ENCODE peak calls at places on chromosomes 5 and 9, in ten cellular contexts. Z is CD8-positive, alpha-beta memory T cell; D is heart left ventricle; X is IMR-90; O is cardiac muscle cell; S is fibroblast of lung; H is CD4-positive, CD25-positive, alpha-beta regulatory T cell; P is CD8-positive, alpha-beta T cell; Y is right lobe of liver; V is heart right ventricle. B is an unnamed sample. For H3K4me1, the result is how much of the 10 kb centered on the place peaks cover.

GRCh38 chr5:126285307-126285706 is 137.9 kb upstream of the GRAMD2B start:
- DNase-seq in P (no peak), O (no peak), Y (no peak), X (no peak), V (no peak), S (no peak), D (no peak), Z (no peak), H (no peak), B (no peak)

GRCh38 chr5:78972654-78973428 is 12.3 kb downstream of the ARSB start:
- DNase-seq in Y (no peak), P (no peak), Z (no peak), V (peak), D (no peak), H (no peak), X (peak), S (peak), O (peak), B (no peak)

GRCh38 chr5:989961-990530 is 18.6 kb upstream of the NKD2 start:
- DNase-seq in D (peak), X (no peak), Z (no peak), Y (peak), P (no peak), V (peak), S (no peak), H (no peak), O (peak), B (no peak)

GRCh38 chr5:95870105-95870672 is 47.7 kb upstream of the GLRX start:
- DNase-seq in Y (no peak), D (no peak), O (no peak), X (peak), V (no peak), Z (no peak), H (no peak), S (no peak), P (no peak), B (no peak)

GRCh38 chr9:122370869-122371467 is at the start of gene PTGS1:
- DNase-seq in Z (no peak), O (peak), H (no peak), S (peak), P (no peak), D (peak), X (peak), Y (peak), V (peak), B (no peak)

GRCh38 chr9:35070823-35071813 is 1.3 kb downstream of the VCP start:
- DNase-seq in Y (no peak), H (no peak), D (no peak), X (peak), P (no peak), S (no peak), O (peak), Z (no peak), V (peak), B (no peak)

GRCh38 chr5:61306531-61307195 is 25.4 kb upstream of the ZSWIM6 start:
- DNase-seq in X (peak), H (no peak), D (no peak), O (peak), Y (no peak), V (no peak), Z (no peak), S (peak), P (no peak), B (no peak)

GRCh38 chr5:139575751-139576150 is 14.6 kb downstream of the UBE2D2 start:
- DNase-seq in H (no peak), X (no peak), V (no peak), O (no peak), P (no peak), D (no peak), Z (no peak), Y (no peak), S (no peak), B (no peak)

GRCh38 chr5:118095100-118095499 is 893.2 kb downstream of the DTWD2 start:
- DNase-seq in Y (no peak), S (no peak), O (no peak), V (no peak), Z (no peak), D (no peak), H (no peak), P (no peak), X (no peak), B (no peak)

GRCh38 chr9:70352356-70352755 is 62.1 kb downstream of the KLF9 start:
- DNase-seq in O (peak), Y (no peak), Z (no peak), D (no peak), V (no peak), H (no peak), X (peak), S (peak), P (no peak), B (no peak)

GRCh38 chr9:97570899-97571298 is 62.3 kb downstream of the TSTD2 start:
- DNase-seq in O (no peak), X (no peak), P (no peak), D (peak), H (no peak), S (no peak), Y (peak), V (peak), Z (no peak), B (no peak)

GRCh38 chr5:174045470-174046025 is at the start of gene NSG2:
- DNase-seq in S (peak), Z (no peak), V (peak), H (no peak), P (no peak), Y (peak), X (peak), D (peak), O (peak), B (peak)

GRCh38 chr5:18977880-18978279 is 1010.1 kb downstream of the CDH18 start:
- DNase-seq in S (no peak), Y (no peak), H (no peak), P (no peak), V (no peak), X (no peak), Z (no peak), D (no peak), O (no peak), B (no peak)

GRCh38 chr9:74138182-74138581 is 359.0 kb upstream of the RORB start:
- DNase-seq in H (no peak), S (no peak), Y (no peak), P (no peak), O (no peak), X (no peak), D (no peak), Z (no peak), V (no peak), B (no peak)
- H3K4me1 ChIP-seq in H (under half), S (under half), Y (under half), P (under half), O (under half), X (under half), D (under half), Z (under half), V (under half), B (under half)

DNA sequence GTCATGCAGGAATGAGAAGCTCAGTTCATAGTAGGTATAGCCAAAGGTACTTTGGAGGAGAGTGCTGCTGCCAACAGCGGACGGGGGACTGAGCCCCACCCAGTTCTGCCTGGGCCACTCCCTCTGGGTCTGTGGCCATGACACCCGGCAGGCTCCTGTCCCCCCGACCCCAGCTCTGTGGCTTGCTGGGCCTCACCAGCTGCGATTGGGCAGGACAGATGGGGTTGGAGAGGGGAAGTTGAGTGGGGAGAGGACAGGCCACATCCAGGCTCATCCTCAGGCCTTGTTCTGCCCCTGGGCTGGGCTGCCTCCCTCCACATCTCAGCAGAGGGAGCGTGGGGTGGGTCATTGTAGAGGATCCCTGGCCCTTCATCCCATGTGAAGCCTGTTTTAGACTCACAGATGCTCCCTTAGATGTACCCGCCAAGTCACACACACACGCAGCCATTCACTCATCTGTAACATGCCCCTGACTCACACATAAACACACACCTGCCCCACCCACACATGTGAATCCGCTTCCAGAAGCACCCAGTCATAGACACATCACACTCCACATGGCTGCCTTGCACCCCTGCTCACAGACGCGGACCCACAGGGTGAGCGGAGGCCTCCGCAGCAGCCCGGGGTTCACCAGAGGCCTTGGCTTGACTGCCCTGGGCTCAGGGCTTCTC is 48.8 kb downstream of the NTNG2 start:
- DNase-seq in Y (no peak), S (peak), O (no peak), V (no peak), X (peak), D (no peak), Z (no peak), H (no peak), P (no peak), B (no peak)
- H3K27ac ChIP-seq in Y (no peak), S (no peak), O (no peak), V (no peak), X (no peak), D (no peak), Z (no peak), H (no peak), P (no peak), B (no peak)

DNA sequence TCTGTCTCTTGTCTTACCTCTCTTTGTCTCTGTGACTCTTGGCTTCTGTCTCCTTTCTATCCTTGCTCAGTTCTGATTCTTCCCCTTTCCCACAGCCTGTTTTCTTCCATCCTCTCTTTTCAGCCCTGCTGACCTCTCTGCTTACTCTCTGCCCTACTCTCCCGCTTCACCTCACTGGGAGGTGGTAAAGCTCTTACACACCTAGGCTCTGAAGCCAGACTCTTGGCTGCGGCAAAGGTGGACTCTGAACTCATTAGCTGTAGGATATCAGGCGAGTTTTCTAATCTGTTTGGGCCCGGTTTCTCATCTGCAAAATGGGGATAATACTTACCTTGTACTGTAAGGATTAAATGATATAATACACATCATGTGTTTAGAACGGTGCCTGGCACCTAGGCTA is 11.1 kb downstream of the PCDH1 start:
- DNase-seq in H (no peak), Z (no peak), O (no peak), Y (peak), V (no peak), P (no peak), X (no peak), D (peak), S (no peak), B (no peak)
- H3K4me1 ChIP-seq in H (under half), Z (under half), O (under half), Y (under half), V (under half), P (under half), X (under half), D (under half), S (under half), B (under half)

DNA sequence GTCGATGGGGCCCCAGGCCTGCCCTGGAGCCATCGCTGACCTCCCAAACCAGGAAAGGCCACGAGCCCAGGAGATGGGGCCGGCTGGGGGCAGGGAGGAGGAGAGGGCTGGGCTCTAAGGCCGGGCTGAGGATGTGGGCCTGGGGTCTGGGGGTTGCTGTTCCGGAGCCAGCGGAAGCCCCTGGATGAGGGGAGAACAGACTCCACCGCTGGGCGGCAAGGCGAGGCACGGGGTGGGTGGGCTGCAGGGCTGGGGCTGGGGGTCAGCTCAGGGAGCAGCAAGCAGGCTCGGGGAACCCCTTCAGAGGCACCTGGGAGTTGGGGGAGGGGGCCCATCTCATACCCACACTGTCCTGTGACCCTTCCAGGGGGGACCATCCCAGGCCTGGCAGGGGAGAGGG is 11.7 kb downstream of the LCN12 start:
- DNase-seq in O (no peak), S (no peak), P (no peak), Z (no peak), X (no peak), H (no peak), D (no peak), V (no peak), Y (no peak), B (no peak)
- H3K27ac ChIP-seq in O (no peak), S (no peak), P (no peak), Z (no peak), X (no peak), H (no peak), D (no peak), V (no peak), Y (no peak), B (no peak)

GRCh38 chr5:154940772-154941620 is at the start of gene MRPL22:
- DNase-seq in V (peak), H (peak), D (peak), X (peak), S (peak), Z (peak), Y (peak), O (peak), P (peak), B (peak)

GRCh38 chr5:154934881-154935280 is 3.1 kb downstream of the GEMIN5 start:
- DNase-seq in Z (no peak), P (no peak), V (no peak), Y (no peak), O (no peak), S (no peak), H (no peak), X (no peak), D (no peak), B (no peak)

GRCh38 chr5:154937186-154937717 is 759 bp downstream of the GEMIN5 start:
- DNase-seq in S (peak), Z (no peak), D (no peak), H (no peak), O (peak), P (no peak), X (peak), Y (no peak), V (no peak), B (no peak)

GRCh38 chr5:154940375-154940771 is 500 bp upstream of the MRPL22 start:
- DNase-seq in Z (no peak), S (no peak), Y (no peak), X (no peak), D (no peak), H (no peak), P (no peak), O (no peak), V (no peak), B (no peak)

GRCh38 chr5:154937718-154938466 is at the start of gene GEMIN5:
- DNase-seq in Y (peak), O (peak), P (peak), S (peak), X (peak), Z (peak), V (peak), D (peak), H (peak), B (peak)
- H3K4me1 ChIP-seq in Y (under half), O (under half), P (under half), S (under half), X (under half), Z (under half), V (under half), D (under half), H (under half), B (under half)

DNA sequence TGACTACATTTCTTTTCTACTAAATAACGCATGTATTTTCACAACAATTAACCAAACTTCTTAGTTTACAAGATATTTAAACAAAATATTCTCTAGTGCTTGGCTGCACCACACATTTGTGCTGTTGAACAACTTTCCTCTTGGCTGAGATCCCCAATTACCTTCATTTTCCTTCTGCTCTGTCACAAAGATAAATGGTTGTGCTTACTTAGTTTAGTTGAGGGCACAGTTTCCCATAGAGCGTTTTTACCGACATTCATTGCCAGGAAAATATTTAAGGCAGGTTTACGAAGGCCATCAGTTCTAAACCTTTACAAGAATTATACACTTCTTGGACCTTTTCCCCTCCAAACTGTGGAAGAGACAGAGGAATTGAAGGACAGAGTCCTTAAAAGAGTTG is 60.7 kb downstream of the PRUNE2 start:
- DNase-seq in P (no peak), V (no peak), X (no peak), Z (no peak), Y (no peak), D (no peak), H (no peak), S (no peak), O (no peak), B (no peak)
- H3K27ac ChIP-seq in P (no peak), V (no peak), X (no peak), Z (no peak), Y (no peak), D (no peak), H (no peak), S (no peak), O (no peak), B (no peak)

DNA sequence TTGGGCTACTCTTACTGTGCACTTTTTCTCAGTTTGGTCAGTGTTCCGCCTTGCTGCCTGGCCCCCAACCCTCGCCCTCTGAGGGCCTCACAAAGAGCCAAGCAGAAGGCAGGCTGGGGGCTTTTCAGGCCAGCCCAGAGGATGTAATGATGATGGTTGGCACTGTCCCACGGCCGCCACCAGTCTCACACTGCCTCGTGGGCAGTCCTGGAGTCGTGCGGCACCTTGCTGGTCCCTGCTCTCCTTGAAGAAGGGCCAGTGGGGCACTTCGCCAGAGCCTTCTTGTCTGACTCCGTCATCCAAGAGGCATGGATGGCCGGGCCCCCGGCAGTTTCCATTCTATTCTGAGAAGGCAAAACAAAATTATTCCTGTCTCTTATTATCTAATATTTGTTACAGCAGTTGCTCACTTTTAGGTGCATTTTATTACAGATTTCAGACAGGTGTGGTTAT is 21.0 kb downstream of the TENT4A start:
- DNase-seq in Z (no peak), O (peak), V (no peak), H (no peak), S (no peak), D (peak), X (peak), P (no peak), Y (no peak), B (no peak)
- H3K4me1 ChIP-seq in Z (under half), O (under half), V (half or more), H (under half), S (under half), D (half or more), X (under half), P (under half), Y (half or more), B (under half)

GRCh38 chr5:67536892-67537291 is 340.3 kb upstream of the CD180 start:
- DNase-seq in X (no peak), P (no peak), O (peak), D (no peak), V (no peak), Z (no peak), H (no peak), Y (no peak), S (peak), B (no peak)
- H3K27ac ChIP-seq in X (no peak), P (no peak), O (no peak), D (no peak), V (no peak), Z (no peak), H (no peak), Y (no peak), S (no peak), B (no peak)

GRCh38 chr5:180787025-180787424 is 15.6 kb downstream of the MGAT1 start:
- DNase-seq in Z (no peak), H (no peak), O (no peak), D (no peak), V (no peak), S (no peak), X (peak), Y (no peak), P (no peak), B (no peak)
- H3K4me1 ChIP-seq in Z (under half), H (under half), O (under half), D (under half), V (under half), S (under half), X (under half), Y (under half), P (under half), B (under half)

B was measured in pancreas.